ENCODE peak calls at places on chromosomes 6 and 20, in six cellular contexts. G, N, C, A, U and M are unnamed samples.
A peak's percentile ranks its signal among the peaks of the same experiment; 100 is the strongest.

GRCh38 chr20:17014217-17014616 is 212.6 kb upstream of the PCSK2 start:
- DNase-seq in C (no peak), A (no peak), G (no peak), U (no peak), N (no peak), M (no peak)

GRCh38 chr20:38145094-38146075 is 19.7 kb downstream of the TGM2 start:
- DNase-seq in G (no peak), U (no peak), A (peak; percentile 45), N (peak; percentile 38), C (peak; percentile 62), M (peak; percentile 60)

GRCh38 chr6:20608371-20608770 is 74.1 kb downstream of the CDKAL1 start:
- DNase-seq in A (no peak), N (no peak), G (no peak), C (no peak), U (no peak), M (no peak)

GRCh38 chr6:108702106-108702851 is 141.6 kb downstream of the FOXO3 start:
- DNase-seq in C (no peak), G (no peak), A (no peak), U (no peak), N (no peak), M (no peak)

GRCh38 chr20:23257848-23258746 is 92.5 kb upstream of the NXT1 start:
- DNase-seq in A (no peak), C (no peak), G (no peak), U (no peak), N (peak; percentile 97), M (peak; percentile 61)

GRCh38 chr6:23003671-23004598 is 434.6 kb downstream of the HDGFL1 start:
- DNase-seq in N (no peak), C (no peak), G (no peak), U (no peak), A (no peak), M (no peak)

GRCh38 chr6:112941613-112942012 is 594.5 kb downstream of the RFPL4B start:
- DNase-seq in U (no peak), C (no peak), N (no peak), A (no peak), G (no peak), M (no peak)

GRCh38 chr6:28587011-28587745 is 61.5 kb downstream of the GPX5 start:
- DNase-seq in A (peak; percentile 82), N (no peak), U (no peak), G (no peak), C (peak; percentile 89), M (no peak)

GRCh38 chr20:6784767-6785166 is 17.3 kb downstream of the BMP2 start:
- DNase-seq in A (no peak), C (no peak), G (no peak), U (no peak), N (no peak), M (no peak)

GRCh38 chr6:114108119-114109002 is 137.4 kb upstream of the HDAC2 start:
- DNase-seq in C (peak; percentile 38), G (no peak), A (peak; percentile 63), N (peak; percentile 71), U (peak; percentile 66), M (peak; percentile 58)

GRCh38 chr6:48194596-48195295 is 83.7 kb upstream of the PTCHD4 start:
- DNase-seq in U (no peak), A (no peak), C (no peak), G (no peak), N (no peak), M (no peak)

GRCh38 chr20:51542033-51542893 is at the start of gene NFATC2:
- DNase-seq in U (peak; percentile 74), A (peak; percentile 65), C (no peak), G (no peak), N (peak; percentile 45), M (peak; percentile 78)

GRCh38 chr6:73062837-73063236 is 162.5 kb downstream of the KHDC1L start:
- DNase-seq in A (no peak), N (no peak), G (no peak), U (no peak), C (no peak), M (no peak)

GRCh38 chr20:19889011-19889953 is 127.9 kb upstream of the NAA20 start:
- DNase-seq in U (no peak), A (no peak), G (no peak), C (peak; percentile 48), N (peak; percentile 97), M (no peak)

GRCh38 chr6:154343473-154344308 is 12.9 kb downstream of the IPCEF1 start:
- DNase-seq in A (no peak), U (peak; percentile 72), G (no peak), N (peak; percentile 5), C (peak; percentile 43), M (peak; percentile 35)

GRCh38 chr6:166420351-166420750 is 37.6 kb upstream of the MPC1 start:
- DNase-seq in A (peak; percentile 86), N (peak; percentile 64), G (no peak), C (peak; percentile 52), U (peak; percentile 34), M (peak; percentile 82)

GRCh38 chr20:22821081-22821480 is 214.0 kb upstream of the SSTR4 start:
- DNase-seq in N (no peak), C (no peak), A (no peak), G (no peak), U (no peak), M (no peak)

GRCh38 chr20:50646483-50646996 is 44.8 kb downstream of the RIPOR3 start:
- DNase-seq in C (peak; percentile 50), U (no peak), A (no peak), G (no peak), N (no peak), M (no peak)

GRCh38 chr6:108361312-108361932 is 66.6 kb downstream of the AFG1L start:
- DNase-seq in C (no peak), A (no peak), U (peak; percentile 88), G (no peak), N (no peak), M (peak; percentile 97)

GRCh38 chr6:135353113-135353512 is 144.4 kb downstream of the AHI1 start:
- DNase-seq in C (no peak), G (no peak), A (no peak), U (no peak), N (no peak), M (no peak)

GRCh38 chr6:106739387-106739786 is 110.0 kb downstream of the QRSL1 start:
- DNase-seq in G (no peak), A (no peak), N (no peak), U (no peak), C (peak; percentile 56), M (no peak)

GRCh38 chr20:17640146-17640874 is 41.7 kb downstream of the RRBP1 start:
- DNase-seq in U (no peak), C (no peak), A (no peak), G (no peak), N (no peak), M (no peak)

GRCh38 chr20:40323411-40323810 is 365.6 kb downstream of the MAFB start:
- DNase-seq in G (no peak), U (no peak), A (no peak), C (no peak), N (no peak), M (peak; percentile 96)

GRCh38 chr6:80547827-80548226 is 441.4 kb downstream of the BCKDHB start:
- DNase-seq in U (no peak), A (no peak), N (no peak), C (no peak), G (no peak), M (no peak)
- TF ChIP-seq MYC in U (no peak), A (no peak), N (no peak), C (no peak), G (no peak), M (no peak)

GRCh38 chr6:26324295-26324727 is 40.7 kb upstream of the BTN3A2 start:
- DNase-seq in C (no peak), U (no peak), G (no peak), N (no peak), A (peak; percentile 84), M (no peak)

GRCh38 chr6:26328265-26328844 is 36.6 kb upstream of the BTN3A2 start:
- DNase-seq in N (no peak), A (no peak), C (peak; percentile 73), U (peak; percentile 82), G (no peak), M (peak; percentile 43)

GRCh38 chr6:26329763-26330511 is 35.1 kb upstream of the BTN3A2 start:
- DNase-seq in U (peak; percentile 88), C (peak; percentile 78), N (peak; percentile 52), G (no peak), A (peak; percentile 68), M (peak; percentile 75)

GRCh38 chr6:26330835-26331808 is 33.9 kb upstream of the BTN3A2 start:
- DNase-seq in C (peak; percentile 80), N (peak; percentile 51), G (no peak), U (peak; percentile 90), A (peak; percentile 73), M (peak; percentile 67)

DNA sequence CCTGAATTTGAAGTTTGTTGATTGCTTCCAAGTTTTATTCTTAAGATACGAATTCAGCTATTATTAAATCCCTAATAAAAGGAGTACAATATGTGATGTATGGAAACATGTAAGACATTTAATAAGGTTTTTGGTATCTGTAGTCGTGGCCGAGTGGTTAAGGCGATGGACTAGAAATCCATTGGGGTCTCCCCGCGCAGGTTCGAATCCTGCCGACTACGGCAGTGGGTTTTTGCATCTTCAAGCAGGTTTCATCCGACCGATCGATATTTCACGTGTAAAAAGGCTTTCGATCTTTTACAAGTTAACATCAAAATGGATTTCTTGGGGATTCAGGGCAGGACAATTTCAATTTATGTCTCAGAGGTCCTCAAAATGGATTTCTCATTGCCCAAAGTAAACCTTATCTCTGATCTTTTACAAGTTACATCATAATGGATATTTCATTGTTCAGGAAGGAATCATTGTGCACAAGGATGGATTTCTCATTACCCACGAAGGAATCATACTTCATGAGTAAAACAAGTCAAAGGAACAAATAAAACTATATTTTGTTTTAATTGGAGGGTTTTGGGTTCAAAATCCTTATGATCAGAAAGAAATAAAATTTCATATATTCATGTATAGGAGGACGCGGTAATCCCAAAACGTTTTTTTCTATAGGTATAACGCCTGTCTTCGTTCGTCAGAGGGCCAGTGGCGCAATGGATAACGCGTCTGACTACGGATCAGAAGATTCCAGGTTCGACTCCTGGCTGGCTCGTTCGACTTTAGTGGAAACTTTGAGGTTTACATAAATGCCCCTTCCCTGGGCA is 37.3 kb upstream of the BTN3A2 start:
- DNase-seq in C (peak; percentile 87), A (peak; percentile 88), U (peak; percentile 91), G (no peak), N (peak; percentile 88), M (peak; percentile 80)
- H3K4me3 ChIP-seq in C (peak overlapping the region; percentile 69), A (peak overlapping the region; percentile 76), U (peak overlapping the region; percentile 48), G (peak overlapping the region; percentile 75), N (peak overlapping the region; percentile 94), M (peak overlapping the region; percentile 72)

GRCh38 chr6:34851361-34851760 is 36.5 kb downstream of the TAF11 start:
- DNase-seq in A (no peak), G (no peak), C (no peak), N (no peak), U (no peak), M (no peak)
- TF ChIP-seq MAX in A (no peak), G (no peak), C (no peak), N (no peak), U (no peak), M (no peak)

GRCh38 chr20:31567380-31567720 is 37.7 kb upstream of the ID1 start:
- DNase-seq in N (no peak), C (no peak), U (no peak), A (no peak), G (no peak), M (no peak)

GRCh38 chr20:31565699-31566331 is 39.3 kb upstream of the ID1 start:
- DNase-seq in G (no peak), N (no peak), A (no peak), C (peak; percentile 53), U (no peak), M (no peak)

GRCh38 chr20:31568041-31568731 is 36.9 kb upstream of the ID1 start:
- DNase-seq in C (no peak), A (no peak), G (no peak), U (no peak), N (peak; percentile 43), M (no peak)

GRCh38 chr20:31566332-31566657 is 38.8 kb upstream of the ID1 start:
- DNase-seq in A (no peak), N (no peak), U (no peak), C (no peak), G (no peak), M (no peak)

GRCh38 chr20:31566658-31567379 is 38.3 kb upstream of the ID1 start:
- DNase-seq in G (no peak), C (no peak), U (no peak), N (no peak), A (no peak), M (no peak)
- TF ChIP-seq MYC in G (no peak), C (no peak), U (no peak), N (no peak), A (no peak), M (no peak)